ENCODE peak calls at places on chromosomes 2 and 18, in six cellular contexts. L is PC-3, I is hepatocyte, O is heart left ventricle, W is pancreas, A is AG09309. U is an unnamed sample.

GRCh38 chr2:216792222-216793001 is 67.5 kb downstream of the TNP1 start:
- DNase-seq in L (peak), I (peak), O (peak), W (no peak), A (peak), U (peak)

GRCh38 chr18:41870191-41870590 is 84.8 kb upstream of the PIK3C3 start:
- DNase-seq in L (no peak), I (no peak), O (no peak), W (no peak), A (no peak), U (no peak)

GRCh38 chr2:212940816-212941215 is 210.6 kb downstream of the IKZF2 start:
- DNase-seq in L (peak), I (peak), O (no peak), W (peak), A (no peak), U (peak)

GRCh38 chr2:44163782-44164181 is 4.9 kb upstream of the PPM1B start:
- DNase-seq in L (no peak), I (no peak), O (no peak), W (no peak), A (no peak), U (no peak)

GRCh38 chr2:43898134-43898957 is 59.6 kb downstream of the ABCG8 start:
- DNase-seq in L (no peak), I (peak), O (no peak), W (peak), A (no peak), U (peak)

GRCh38 chr2:32947484-32948143 is 861 bp downstream of the LTBP1 start:
- DNase-seq in L (peak), I (peak), O (peak), W (peak), A (no peak), U (peak)

GRCh38 chr2:60410458-60411146 is 142.9 kb downstream of the BCL11A start:
- DNase-seq in L (no peak), I (no peak), O (no peak), W (no peak), A (no peak), U (no peak)

GRCh38 chr2:195674491-195675226 is 17.6 kb downstream of the SLC39A10 start:
- DNase-seq in L (no peak), I (no peak), O (no peak), W (no peak), A (no peak), U (peak)

GRCh38 chr2:156319811-156320490 is 12.6 kb downstream of the NR4A2 start:
- DNase-seq in L (no peak), I (peak), O (peak), W (peak), A (no peak), U (no peak)

GRCh38 chr2:166881177-166881576 is 7.1 kb upstream of the XIRP2 start:
- DNase-seq in L (no peak), I (no peak), O (no peak), W (no peak), A (no peak), U (peak)

GRCh38 chr2:62137431-62137830 is 58.5 kb upstream of the B3GNT2 start:
- DNase-seq in L (no peak), I (no peak), O (no peak), W (no peak), A (no peak), U (no peak)

GRCh38 chr2:127609818-127610217 is 36.1 kb upstream of the GPR17 start:
- DNase-seq in L (no peak), I (peak), O (peak), W (no peak), A (no peak), U (no peak)

GRCh38 chr2:222950886-222951285 is 90.0 kb downstream of the ACSL3 start:
- DNase-seq in L (peak), I (peak), O (no peak), W (no peak), A (peak), U (peak)

GRCh38 chr2:179129574-179130238 is 79.8 kb upstream of the CCDC141 start:
- DNase-seq in L (peak), I (peak), O (no peak), W (no peak), A (no peak), U (peak)

GRCh38 chr2:128324897-128325410 is 6.3 kb upstream of the HS6ST1 start:
- DNase-seq in L (no peak), I (no peak), O (no peak), W (no peak), A (no peak), U (no peak)

GRCh38 chr2:9424447-9425164 is 1.2 kb downstream of the CPSF3 start:
- DNase-seq in L (no peak), I (no peak), O (no peak), W (no peak), A (no peak), U (no peak)
- H3K4me3 ChIP-seq in L (peak), I (peak), O (peak), W (peak), A (peak), U (peak)

DNA sequence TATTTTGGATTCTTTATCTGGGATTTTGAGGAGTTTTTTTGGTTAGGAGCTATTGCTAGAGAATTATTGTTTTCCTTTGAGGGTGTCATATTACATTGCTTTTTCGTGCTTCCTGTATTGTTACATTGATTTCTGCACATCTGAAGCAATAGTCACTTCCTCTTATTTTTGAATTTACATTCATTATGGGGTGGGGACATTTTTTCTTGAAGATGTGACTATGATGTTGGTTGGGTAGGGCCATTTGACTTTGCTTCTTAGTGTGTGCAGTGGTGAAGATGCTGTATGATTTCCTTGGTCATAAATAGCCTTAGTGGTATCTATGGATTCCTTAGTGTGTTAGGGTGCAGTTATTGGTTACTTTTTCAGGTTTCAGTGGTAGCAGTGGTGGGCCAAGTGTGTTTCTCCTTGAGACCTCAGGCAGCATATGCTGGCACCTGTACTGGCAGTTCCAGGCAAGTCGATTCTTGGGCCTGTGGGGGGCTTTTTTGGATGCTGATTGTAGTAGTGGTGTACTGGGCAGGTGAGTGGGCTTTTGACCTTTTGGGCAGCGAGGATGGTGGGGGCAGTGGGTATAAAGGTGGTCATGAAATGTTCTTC is 61.8 kb downstream of the ARHGAP25 start:
- DNase-seq in L (peak), I (no peak), O (no peak), W (no peak), A (no peak), U (no peak)
- H3K4me3 ChIP-seq in L (no peak), I (no peak), O (no peak), W (no peak), A (no peak), U (no peak)

GRCh38 chr2:9260411-9261037 is 53.9 kb downstream of the ASAP2 start:
- DNase-seq in L (no peak), I (no peak), O (no peak), W (no peak), A (no peak), U (no peak)

GRCh38 chr2:9258501-9258900 is 51.9 kb downstream of the ASAP2 start:
- DNase-seq in L (no peak), I (no peak), O (no peak), W (no peak), A (no peak), U (peak)

GRCh38 chr2:9256570-9257043 is 50.0 kb downstream of the ASAP2 start:
- DNase-seq in L (no peak), I (no peak), O (no peak), W (no peak), A (no peak), U (no peak)

GRCh38 chr2:9261231-9261883 is 54.7 kb downstream of the ASAP2 start:
- DNase-seq in L (no peak), I (no peak), O (peak), W (no peak), A (no peak), U (no peak)

DNA sequence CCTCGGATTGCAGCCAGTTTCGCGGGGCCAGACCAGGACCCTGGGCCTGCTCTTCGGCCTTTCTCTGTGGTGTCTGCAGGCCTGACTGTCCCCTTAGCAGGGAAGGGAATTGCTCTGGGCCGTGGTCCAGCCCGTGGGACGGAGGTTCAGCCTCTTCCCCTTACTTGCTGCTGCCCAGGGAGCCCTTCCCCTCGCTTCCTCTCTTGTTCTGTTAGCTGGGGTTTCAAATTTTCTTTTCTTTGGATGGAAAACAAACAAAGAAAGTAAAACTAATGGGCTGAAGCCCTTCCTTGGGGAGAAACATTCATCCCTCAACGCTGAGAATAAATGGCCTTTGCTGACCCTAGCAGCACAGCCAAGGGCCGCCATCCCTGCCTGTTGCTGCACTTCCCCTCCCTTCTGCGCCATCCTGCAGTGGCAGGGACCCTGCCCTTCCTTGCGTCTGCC is 52.4 kb downstream of the ASAP2 start:
- DNase-seq in L (no peak), I (no peak), O (peak), W (no peak), A (no peak), U (peak)
- H3K4me3 ChIP-seq in L (no peak), I (no peak), O (peak), W (no peak), A (no peak), U (peak)

GRCh38 chr2:235639387-235639786 is 145.5 kb downstream of the AGAP1 start:
- DNase-seq in L (no peak), I (peak), O (peak), W (no peak), A (peak), U (peak)
- H3K4me3 ChIP-seq in L (no peak), I (no peak), O (no peak), W (no peak), A (no peak), U (no peak)

GRCh38 chr2:230414302-230414701 is 1.7 kb upstream of the SP100 start:
- DNase-seq in L (no peak), I (no peak), O (no peak), W (no peak), A (no peak), U (no peak)

GRCh38 chr2:230413465-230413864 is 2.5 kb upstream of the SP100 start:
- DNase-seq in L (no peak), I (no peak), O (no peak), W (no peak), A (no peak), U (no peak)

GRCh38 chr2:230416061-230416721 is at the start of gene SP100:
- DNase-seq in L (peak), I (peak), O (peak), W (peak), A (peak), U (peak)

GRCh38 chr2:230418341-230419016 is 2.5 kb downstream of the SP100 start:
- DNase-seq in L (peak), I (no peak), O (no peak), W (no peak), A (peak), U (peak)

GRCh38 chr2:230417436-230417835 is 1.4 kb downstream of the SP100 start:
- DNase-seq in L (no peak), I (no peak), O (no peak), W (no peak), A (no peak), U (no peak)
- H3K4me3 ChIP-seq in L (peak), I (peak), O (peak), W (peak), A (peak), U (peak)

GRCh38 chr2:160583162-160583522 is 89.5 kb upstream of the RBMS1 start:
- DNase-seq in L (peak), I (no peak), O (no peak), W (no peak), A (no peak), U (peak)
- H3K4me3 ChIP-seq in L (no peak), I (no peak), O (no peak), W (no peak), A (no peak), U (no peak)

DNA sequence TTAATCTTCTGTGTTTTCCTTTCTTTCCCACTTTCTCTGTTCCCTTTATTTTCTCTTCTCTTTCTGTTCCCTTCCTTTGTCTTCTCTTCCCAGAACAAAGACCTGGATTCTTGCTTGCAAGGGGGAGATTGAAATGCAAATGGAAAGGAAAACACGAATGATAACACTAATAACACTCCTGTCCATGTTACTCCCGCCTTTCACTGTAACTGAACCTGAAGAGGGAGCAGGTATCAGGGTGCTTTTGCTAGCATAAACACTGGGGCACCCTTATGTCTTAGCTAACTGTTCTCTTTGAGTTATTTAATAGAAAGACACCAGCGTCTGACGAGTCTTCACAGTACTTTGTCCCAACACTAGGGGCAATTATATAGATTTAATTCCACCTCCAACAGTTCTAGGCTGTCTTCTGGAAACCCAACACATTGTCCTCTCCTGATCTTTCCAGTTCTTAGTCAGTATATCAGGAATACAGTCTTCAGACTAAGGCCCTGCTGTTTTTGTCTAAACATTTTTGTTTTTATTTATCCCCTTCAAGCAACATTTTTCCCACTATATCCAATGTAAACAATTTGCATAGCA is 99.2 kb downstream of the PTPRM start:
- DNase-seq in L (no peak), I (no peak), O (no peak), W (no peak), A (no peak), U (no peak)
- H3K4me3 ChIP-seq in L (no peak), I (no peak), O (no peak), W (no peak), A (no peak), U (no peak)

GRCh38 chr18:28080876-28081300 is 96.0 kb downstream of the CDH2 start:
- DNase-seq in L (no peak), I (no peak), O (no peak), W (no peak), A (no peak), U (no peak)
- H3K4me3 ChIP-seq in L (no peak), I (no peak), O (no peak), W (no peak), A (no peak), U (no peak)

U was measured in astrocyte of the spinal cord.